ENCODE peak calls at places on chromosome 1, in six cellular contexts. R, G, H, L, X and C are unnamed samples.
A peak's percentile ranks its signal among the peaks of the same experiment; 100 is the strongest.

GRCh38 chr1:36366091-36366661 is 19.5 kb downstream of the STK40 start:
- DNase-seq in L (no peak), H (no peak), G (no peak), X (no peak), R (peak; percentile 69), C (peak; percentile 33)

GRCh38 chr1:48581256-48581655 is 109.3 kb upstream of the SPATA6 start:
- DNase-seq in L (no peak), H (no peak), R (no peak), X (no peak), G (no peak), C (no peak)

GRCh38 chr1:187938092-187938491 is 1109.3 kb downstream of the PLA2G4A start:
- DNase-seq in L (no peak), R (no peak), G (no peak), X (no peak), H (no peak), C (no peak)

GRCh38 chr1:40341509-40342380 is 24.7 kb upstream of the COL9A2 start:
- DNase-seq in G (peak; percentile 26), L (no peak), H (no peak), X (no peak), R (no peak), C (no peak)

GRCh38 chr1:4169991-4170390 is 269.9 kb upstream of the C1orf174 start:
- DNase-seq in L (no peak), H (no peak), G (no peak), X (no peak), R (no peak), C (no peak)

GRCh38 chr1:176379626-176380339 is 83.2 kb upstream of the PAPPA2 start:
- DNase-seq in X (no peak), L (no peak), H (no peak), G (no peak), R (no peak), C (peak; percentile 47)

GRCh38 chr1:72000809-72001208 is 281.5 kb downstream of the NEGR1 start:
- DNase-seq in R (no peak), G (no peak), L (no peak), X (no peak), H (no peak), C (no peak)

GRCh38 chr1:64844609-64845008 is 99.7 kb downstream of the RAVER2 start:
- DNase-seq in G (no peak), H (no peak), L (no peak), R (no peak), X (no peak), C (no peak)

GRCh38 chr1:111489604-111490003 is 13.8 kb downstream of the ADORA3 start:
- DNase-seq in H (no peak), L (no peak), R (peak; percentile 16), X (no peak), G (no peak), C (no peak)

GRCh38 chr1:209733409-209734192 is 22.3 kb upstream of the TRAF3IP3 start:
- DNase-seq in G (no peak), H (no peak), R (no peak), L (no peak), X (no peak), C (peak; percentile 78)

GRCh38 chr1:26999440-26999987 is 6.0 kb downstream of the TRNP1 start:
- DNase-seq in X (peak; percentile 83), H (peak; percentile 71), R (no peak), G (no peak), L (no peak), C (peak; percentile 97)

GRCh38 chr1:25817840-25818501 is 1.8 kb upstream of the MTFR1L start:
- DNase-seq in X (no peak), L (no peak), H (peak; percentile 57), R (no peak), G (peak; percentile 32), C (no peak)

GRCh38 chr1:33872681-33873080 is 8.8 kb downstream of the HMGB4 start:
- DNase-seq in H (no peak), R (no peak), G (no peak), X (no peak), L (no peak), C (peak; percentile 89)

GRCh38 chr1:108831225-108831624 is 25.7 kb downstream of the AKNAD1 start:
- DNase-seq in G (peak; percentile 6), X (no peak), L (no peak), H (no peak), R (no peak), C (peak; percentile 86)

GRCh38 chr1:3049164-3049563 is 19.8 kb upstream of the PRDM16 start:
- DNase-seq in R (no peak), L (no peak), G (no peak), H (peak; percentile 48), X (no peak), C (no peak)

GRCh38 chr1:219463629-219464028 is 149.3 kb downstream of the ZC3H11B start:
- DNase-seq in X (no peak), L (no peak), H (no peak), G (no peak), R (peak; percentile 10), C (peak; percentile 54)

GRCh38 chr1:206461602-206462455 is 8.4 kb upstream of the IKBKE start:
- DNase-seq in L (peak; percentile 85), X (peak; percentile 27), G (peak; percentile 79), H (no peak), R (peak; percentile 53), C (peak; percentile 77)

GRCh38 chr1:201385299-201385891 is 7.9 kb upstream of the TNNT2 start:
- DNase-seq in H (peak; percentile 84), G (peak; percentile 76), X (no peak), R (no peak), L (peak; percentile 74), C (peak; percentile 58)

GRCh38 chr1:151510614-151510956 is 602 bp upstream of the CGN start:
- DNase-seq in H (no peak), G (no peak), R (no peak), L (no peak), X (no peak), C (no peak)

GRCh38 chr1:224543453-224543852 is 72.7 kb upstream of the CNIH3 start:
- DNase-seq in X (no peak), L (no peak), H (no peak), R (no peak), G (no peak), C (peak; percentile 41)

GRCh38 chr1:202750761-202751160 is 40.5 kb upstream of the SYT2 start:
- DNase-seq in G (no peak), L (no peak), R (no peak), H (no peak), X (no peak), C (peak; percentile 10)

GRCh38 chr1:103106426-103107321 is 1.6 kb downstream of the COL11A1 start:
- DNase-seq in G (peak; percentile 14), L (no peak), X (peak; percentile 0), R (peak; percentile 23), H (peak; percentile 66), C (peak; percentile 65)

GRCh38 chr1:103529746-103530145 is 4.2 kb downstream of the RNPC3 start:
- DNase-seq in H (no peak), X (no peak), R (peak; percentile 5), G (no peak), L (no peak), C (peak; percentile 32)

GRCh38 chr1:55420866-55421265 is 205.7 kb upstream of the USP24 start:
- DNase-seq in H (no peak), R (no peak), X (no peak), L (no peak), G (no peak), C (peak; percentile 49)

GRCh38 chr1:166300767-166301166 is 134.0 kb upstream of the FAM78B start:
- DNase-seq in R (no peak), G (no peak), H (no peak), X (no peak), L (no peak), C (no peak)
- H3K27ac ChIP-seq in R (no peak overlapping the region), G (no peak overlapping the region), H (no peak overlapping the region), X (no peak overlapping the region), L (no peak overlapping the region), C (no peak overlapping the region)

GRCh38 chr1:183837062-183837461 is 32.1 kb downstream of the RGL1 start:
- DNase-seq in H (no peak), L (no peak), R (no peak), X (no peak), G (no peak), C (no peak)

GRCh38 chr1:183834568-183834967 is 29.6 kb downstream of the RGL1 start:
- DNase-seq in R (no peak), L (no peak), G (no peak), X (no peak), H (no peak), C (no peak)

GRCh38 chr1:183831336-183831735 is 26.4 kb downstream of the RGL1 start:
- DNase-seq in L (no peak), G (no peak), R (no peak), H (no peak), X (no peak), C (no peak)

GRCh38 chr1:183830389-183830788 is 25.5 kb downstream of the RGL1 start:
- DNase-seq in H (no peak), G (no peak), L (no peak), R (no peak), X (no peak), C (no peak)

GRCh38 chr1:183832472-183832871 is 27.6 kb downstream of the RGL1 start:
- DNase-seq in X (no peak), R (no peak), H (no peak), L (no peak), G (no peak), C (no peak)
- H3K27ac ChIP-seq in X (no peak overlapping the region), R (no peak overlapping the region), H (no peak overlapping the region), L (no peak overlapping the region), G (no peak overlapping the region), C (no peak overlapping the region)

GRCh38 chr1:8661185-8662110 is 156.0 kb downstream of the RERE start:
- DNase-seq in L (peak; percentile 35), R (no peak), G (peak; percentile 20), H (no peak), X (no peak), C (peak; percentile 89)
- H3K27ac ChIP-seq in L (peak overlapping the region; percentile 34), R (no peak overlapping the region), G (peak overlapping the region; percentile 83), H (peak overlapping the region; percentile 26), X (no peak overlapping the region), C (peak overlapping the region; percentile 87)

GRCh38 chr1:115666702-115667101 is 24.9 kb downstream of the VANGL1 start:
- DNase-seq in X (no peak), R (no peak), G (no peak), H (no peak), L (no peak), C (no peak)
- H3K27ac ChIP-seq in X (no peak overlapping the region), R (peak overlapping the region; percentile 23), G (no peak overlapping the region), H (no peak overlapping the region), L (no peak overlapping the region), C (no peak overlapping the region)

DNA sequence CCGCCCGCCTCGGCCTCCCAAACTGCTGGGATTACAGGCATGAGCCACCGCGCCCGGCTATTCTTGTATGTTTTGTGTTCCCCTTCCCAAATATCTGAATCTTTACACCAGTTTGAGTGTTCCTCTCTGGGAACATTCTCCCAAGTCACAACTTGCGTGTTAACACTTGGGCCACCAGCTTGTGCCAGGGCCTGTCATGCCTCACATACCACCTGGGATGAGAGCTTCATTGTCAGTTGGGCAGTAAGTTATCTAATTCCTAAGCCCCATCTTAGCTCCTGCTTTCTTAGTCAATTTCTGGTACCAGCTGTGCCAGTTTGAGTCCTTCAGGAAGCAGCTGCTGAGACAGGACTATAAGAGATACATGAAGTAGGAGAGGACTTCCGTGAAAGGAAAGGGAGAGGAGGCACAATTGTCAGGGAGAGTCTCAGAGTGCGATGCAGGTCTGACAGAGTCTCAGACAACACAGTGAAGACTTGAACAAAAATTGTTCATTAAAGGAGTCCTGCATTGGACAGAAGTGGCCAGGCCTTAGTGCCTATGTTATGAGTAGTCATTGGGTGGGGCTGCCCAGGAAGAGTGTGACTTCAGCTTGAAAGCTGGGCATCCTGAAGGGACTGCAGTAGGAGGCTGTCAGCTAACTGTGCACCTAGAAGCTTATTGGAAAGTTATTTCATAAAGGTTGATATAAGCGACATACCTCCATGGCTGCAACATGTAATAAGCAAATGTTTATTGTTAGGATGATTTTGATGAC is 17.3 kb downstream of the ZFYVE9 start:
- DNase-seq in L (no peak), G (no peak), X (no peak), H (no peak), R (no peak), C (peak; percentile 84)
- H3K27ac ChIP-seq in L (no peak overlapping the region), G (no peak overlapping the region), X (peak overlapping the region; percentile 24), H (no peak overlapping the region), R (no peak overlapping the region), C (peak overlapping the region; percentile 60)